ENCODE peak calls at places on chromosome 18, in six cellular contexts. P, T, Z, X, B and R are unnamed samples.

GRCh38 chr18:58336605-58337004 is 292.3 kb downstream of the ALPK2 start:
- DNase-seq in P (no peak), T (no peak), Z (no peak), X (no peak), B (no peak), R (no peak)

GRCh38 chr18:75554644-75555043 is 127.1 kb upstream of the SMIM21 start:
- DNase-seq in P (no peak), T (no peak), Z (no peak), X (no peak), B (no peak), R (no peak)

GRCh38 chr18:10562773-10563160 is 36.9 kb downstream of the NAPG start:
- DNase-seq in P (no peak), T (no peak), Z (no peak), X (no peak), B (no peak), R (no peak)

GRCh38 chr18:7598167-7599062 is 31.3 kb downstream of the PTPRM start:
- DNase-seq in P (no peak), T (no peak), Z (no peak), X (no peak), B (no peak), R (no peak)

GRCh38 chr18:73774836-73775509 is 372.7 kb downstream of the FBXO15 start:
- DNase-seq in P (peak), T (no peak), Z (no peak), X (no peak), B (no peak), R (no peak)

GRCh38 chr18:64100136-64100922 is 48.6 kb downstream of the LINC00305 start:
- DNase-seq in P (no peak), T (no peak), Z (no peak), X (no peak), B (peak), R (no peak)

GRCh38 chr18:46134920-46135675 is 30.9 kb downstream of the HAUS1 start:
- DNase-seq in P (no peak), T (no peak), Z (no peak), X (no peak), B (no peak), R (no peak)

GRCh38 chr18:24658302-24658701 is 197.9 kb downstream of the HRH4 start:
- DNase-seq in P (no peak), T (no peak), Z (no peak), X (peak), B (no peak), R (no peak)

GRCh38 chr18:10228380-10228779 is 226.1 kb upstream of the APCDD1 start:
- DNase-seq in P (no peak), T (peak), Z (no peak), X (no peak), B (no peak), R (no peak)

GRCh38 chr18:79926715-79927596 is 24.5 kb downstream of the SLC66A2 start:
- DNase-seq in P (no peak), T (no peak), Z (no peak), X (no peak), B (no peak), R (no peak)

GRCh38 chr18:10022365-10022764 is 108.5 kb downstream of the VAPA start:
- DNase-seq in P (no peak), T (no peak), Z (no peak), X (no peak), B (no peak), R (no peak)

GRCh38 chr18:28657836-28658410 is 481.0 kb upstream of the CDH2 start:
- DNase-seq in P (no peak), T (peak), Z (no peak), X (no peak), B (no peak), R (no peak)

GRCh38 chr18:33928226-33928625 is 296.5 kb downstream of the NOL4 start:
- DNase-seq in P (no peak), T (peak), Z (no peak), X (no peak), B (no peak), R (no peak)

GRCh38 chr18:13641551-13642439 is 84.6 kb downstream of the FAM210A start:
- DNase-seq in P (no peak), T (peak), Z (no peak), X (no peak), B (no peak), R (no peak)

GRCh38 chr18:42921261-42921737 is 194.2 kb downstream of the RIT2 start:
- DNase-seq in P (no peak), T (no peak), Z (no peak), X (no peak), B (no peak), R (no peak)

GRCh38 chr18:42920621-42921020 is 194.9 kb downstream of the RIT2 start:
- DNase-seq in P (no peak), T (no peak), Z (no peak), X (no peak), B (no peak), R (no peak)

GRCh38 chr18:42929181-42929580 is 186.3 kb downstream of the RIT2 start:
- DNase-seq in P (no peak), T (no peak), Z (no peak), X (no peak), B (no peak), R (no peak)

GRCh38 chr18:42922363-42922762 is 193.1 kb downstream of the RIT2 start:
- DNase-seq in P (no peak), T (no peak), Z (no peak), X (no peak), B (no peak), R (no peak)

GRCh38 chr18:42925036-42925435 is 190.4 kb downstream of the RIT2 start:
- DNase-seq in P (no peak), T (no peak), Z (no peak), X (no peak), B (no peak), R (no peak)
- TF ChIP-seq MYC in P (no peak), T (no peak), Z (no peak), X (no peak), B (no peak), R (no peak)

GRCh38 chr18:70442933-70443332 is 154.1 kb downstream of the SOCS6 start:
- DNase-seq in P (peak), T (no peak), Z (no peak), X (no peak), B (no peak), R (no peak)
- TF ChIP-seq MYC in P (no peak), T (no peak), Z (no peak), X (no peak), B (no peak), R (no peak)

GRCh38 chr18:55762424-55762823 is 174.4 kb upstream of the TCF4 start:
- DNase-seq in P (no peak), T (no peak), Z (no peak), X (no peak), B (no peak), R (no peak)
- TF ChIP-seq MYC in P (no peak), T (no peak), Z (no peak), X (no peak), B (no peak), R (no peak)

GRCh38 chr18:54202851-54203250 is 21.6 kb downstream of the MBD2 start:
- DNase-seq in P (no peak), T (no peak), Z (no peak), X (no peak), B (no peak), R (no peak)

GRCh38 chr18:54193786-54194185 is 30.7 kb downstream of the MBD2 start:
- DNase-seq in P (no peak), T (no peak), Z (no peak), X (no peak), B (no peak), R (no peak)

GRCh38 chr18:54192900-54193299 is 31.6 kb downstream of the MBD2 start:
- DNase-seq in P (no peak), T (no peak), Z (no peak), X (no peak), B (no peak), R (no peak)

GRCh38 chr18:54192415-54192814 is 32.1 kb downstream of the MBD2 start:
- DNase-seq in P (no peak), T (no peak), Z (no peak), X (no peak), B (no peak), R (no peak)

GRCh38 chr18:54197747-54198411 is 26.6 kb downstream of the MBD2 start:
- DNase-seq in P (no peak), T (no peak), Z (no peak), X (no peak), B (no peak), R (no peak)
- TF ChIP-seq MYC in P (no peak), T (no peak), Z (no peak), X (no peak), B (no peak), R (no peak)

DNA sequence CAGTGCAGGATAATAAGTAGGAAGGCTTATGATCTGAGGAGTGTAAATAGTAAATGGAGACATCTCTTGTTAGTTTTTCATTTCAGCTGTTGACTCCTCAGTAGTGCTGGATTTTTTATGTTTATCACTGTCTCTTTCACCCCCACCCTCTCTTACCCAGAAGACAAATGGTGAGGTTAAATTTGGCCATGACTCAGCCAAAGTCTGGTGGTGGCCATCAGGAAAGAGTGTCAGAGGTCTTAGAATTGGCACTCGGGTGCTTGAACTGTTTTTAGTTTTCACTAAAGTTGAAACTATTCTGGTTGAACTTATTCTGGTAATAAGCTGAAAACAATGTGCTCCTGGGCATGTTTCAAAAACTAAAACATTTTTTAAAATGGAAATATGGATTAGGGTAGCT is 123.3 kb downstream of the FHOD3 start:
- DNase-seq in P (no peak), T (no peak), Z (no peak), X (no peak), B (no peak), R (no peak)
- TF ChIP-seq MYC in P (no peak), T (no peak), Z (no peak), X (no peak), B (no peak), R (no peak)